ENCODE peak calls at places on chromosomes 7 and 10, in nine cellular contexts. N, E, X, T, M, I, U, P and Z are unnamed samples.

GRCh38 chr10:3806603-3807002 is 21.6 kb upstream of the KLF6 start:
- DNase-seq in X (no peak), P (peak; percentile 80), I (no peak), E (no peak), N (peak; percentile 83), M (no peak), T (no peak), U (peak; percentile 98), Z (peak; percentile 42)

GRCh38 chr10:75303045-75303777 is 67.5 kb upstream of the COMTD1 start:
- DNase-seq in T (no peak), M (no peak), P (no peak), N (no peak), X (no peak), U (no peak), I (no peak), E (no peak), Z (no peak)

GRCh38 chr10:69089638-69090599 is 2.0 kb downstream of the SRGN start:
- DNase-seq in T (peak; percentile 82), E (no peak), X (no peak), M (no peak), P (no peak), U (no peak), I (no peak), N (peak; percentile 63), Z (no peak)

GRCh38 chr10:62266611-62267010 is 2.0 kb downstream of the RTKN2 start:
- DNase-seq in U (no peak), I (no peak), E (no peak), M (no peak), T (no peak), P (no peak), X (no peak), N (peak; percentile 44), Z (no peak)

GRCh38 chr7:106063692-106064091 is 48.4 kb downstream of the SYPL1 start:
- DNase-seq in E (no peak), N (no peak), T (no peak), P (no peak), X (no peak), M (no peak), U (no peak), I (no peak), Z (no peak)

GRCh38 chr10:3552281-3552680 is 232.7 kb downstream of the KLF6 start:
- DNase-seq in X (no peak), M (no peak), U (no peak), P (no peak), I (no peak), E (no peak), T (no peak), N (no peak), Z (no peak)

GRCh38 chr7:155414508-155414907 is 43.4 kb upstream of the EN2 start:
- DNase-seq in X (peak; percentile 53), M (peak; percentile 29), T (no peak), I (no peak), U (no peak), P (no peak), E (no peak), N (no peak), Z (peak; percentile 5)

GRCh38 chr10:90862908-90863514 is 5.2 kb upstream of the HTR7 start:
- DNase-seq in M (no peak), P (peak; percentile 45), X (peak; percentile 47), N (peak; percentile 66), U (peak; percentile 72), I (peak; percentile 43), T (peak; percentile 38), E (peak; percentile 17), Z (peak; percentile 13)

GRCh38 chr7:12802070-12802469 is 114.6 kb downstream of the ARL4A start:
- DNase-seq in I (no peak), E (no peak), M (peak; percentile 42), N (peak; percentile 33), X (no peak), P (peak; percentile 38), U (peak; percentile 1), T (no peak), Z (no peak)

GRCh38 chr10:31928531-31929259 is at the start of gene ARHGAP12:
- DNase-seq in I (peak; percentile 96), T (peak; percentile 86), N (peak; percentile 71), X (peak; percentile 92), E (peak; percentile 95), M (no peak), U (peak; percentile 95), P (peak; percentile 94), Z (peak; percentile 85)

GRCh38 chr7:98276241-98276761 is 5.2 kb upstream of the BRI3 start:
- DNase-seq in E (no peak), N (peak; percentile 65), I (no peak), U (peak; percentile 34), X (no peak), P (peak; percentile 68), T (no peak), M (no peak), Z (no peak)

GRCh38 chr7:825386-825785 is 6.9 kb upstream of the SUN1 start:
- DNase-seq in P (no peak), N (no peak), T (no peak), X (no peak), U (peak; percentile 78), I (no peak), E (no peak), M (no peak), Z (no peak)

GRCh38 chr10:123496996-123497660 is 169.0 kb upstream of the GPR26 start:
- DNase-seq in M (no peak), P (no peak), E (no peak), N (no peak), I (no peak), X (peak; percentile 35), T (no peak), U (no peak), Z (no peak)

GRCh38 chr7:29906200-29907022 is 83.2 kb downstream of the SCRN1 start:
- DNase-seq in U (no peak), M (no peak), T (no peak), X (no peak), P (no peak), N (no peak), I (no peak), E (no peak), Z (no peak)

GRCh38 chr10:101489355-101489754 is 98.7 kb downstream of the POLL start:
- DNase-seq in M (no peak), T (peak; percentile 88), U (peak; percentile 1), X (no peak), I (no peak), P (no peak), N (peak; percentile 39), E (no peak), Z (no peak)

GRCh38 chr10:75974080-75974479 is 542.7 kb downstream of the LRMDA start:
- DNase-seq in T (no peak), X (no peak), U (peak; percentile 16), E (no peak), I (no peak), P (no peak), M (no peak), N (peak; percentile 93), Z (no peak)

GRCh38 chr10:50987934-50988333 is 86.4 kb upstream of the PRKG1 start:
- DNase-seq in E (no peak), N (no peak), U (no peak), M (no peak), P (no peak), T (no peak), I (no peak), X (no peak), Z (no peak)

GRCh38 chr10:103736763-103737162 is 118.6 kb downstream of the SH3PXD2A start:
- DNase-seq in I (peak; percentile 52), P (no peak), N (peak; percentile 46), X (peak; percentile 95), E (peak; percentile 84), U (no peak), T (no peak), M (peak; percentile 77), Z (peak; percentile 60)

GRCh38 chr7:71618281-71618680 is 486.3 kb downstream of the GALNT17 start:
- DNase-seq in E (no peak), N (no peak), M (no peak), I (no peak), U (peak; percentile 32), P (no peak), X (no peak), T (no peak), Z (no peak)

GRCh38 chr7:152683297-152683696 is 7.4 kb upstream of the XRCC2 start:
- DNase-seq in T (no peak), U (no peak), N (no peak), M (no peak), E (no peak), P (no peak), X (peak; percentile 8), I (no peak), Z (no peak)

GRCh38 chr10:22628309-22628708 is 86.1 kb downstream of the PIP4K2A start:
- DNase-seq in P (no peak), N (no peak), T (no peak), E (no peak), X (no peak), U (no peak), M (no peak), I (no peak), Z (no peak)

GRCh38 chr7:129739427-129739826 is 127.9 kb downstream of the NRF1 start:
- DNase-seq in I (no peak), M (no peak), P (peak; percentile 58), T (no peak), E (no peak), N (peak; percentile 84), U (peak; percentile 26), X (no peak), Z (no peak)

GRCh38 chr10:130495116-130495862 is 359.1 kb downstream of the GLRX3 start:
- DNase-seq in T (no peak), I (no peak), P (no peak), X (no peak), E (no peak), M (no peak), N (no peak), U (no peak), Z (no peak)

GRCh38 chr7:158263110-158263963 is 324.3 kb downstream of the PTPRN2 start:
- DNase-seq in X (no peak), N (no peak), P (no peak), U (no peak), M (no peak), I (no peak), E (no peak), T (no peak), Z (no peak)
- H3K27ac ChIP-seq in X (no peak overlapping the region), N (no peak overlapping the region), P (peak overlapping the region; percentile 47), U (no peak overlapping the region), M (no peak overlapping the region), I (no peak overlapping the region), E (no peak overlapping the region), T (no peak overlapping the region), Z (no peak overlapping the region)

GRCh38 chr7:138979988-138980574 is 1.1 kb downstream of the KIAA1549 start:
- DNase-seq in X (no peak), P (no peak), M (no peak), U (peak; percentile 40), N (peak; percentile 34), I (peak; percentile 54), E (peak; percentile 37), T (no peak), Z (no peak)
- TF ChIP-seq EZH2phosphoT487 in X (no peak), P (no peak), M (no peak), U (no peak), N (no peak), I (no peak), E (no peak), T (no peak), Z (no peak)

GRCh38 chr10:63702107-63702506 is 180.9 kb downstream of the REEP3 start:
- DNase-seq in X (no peak), E (no peak), U (no peak), M (no peak), N (no peak), P (no peak), T (no peak), I (no peak), Z (no peak)
- H3K4me1 ChIP-seq in X (peaks cover 15% of the 10 kb centered on the region), E (no peaks in the 10 kb centered on the region), U (peaks cover 38% of the 10 kb centered on the region), M (peaks cover 92% of the 10 kb centered on the region), N (peaks cover 72% of the 10 kb centered on the region), P (peaks cover 11% of the 10 kb centered on the region), T (no peaks in the 10 kb centered on the region), I (peaks cover 55% of the 10 kb centered on the region), Z (peaks cover 45% of the 10 kb centered on the region)

GRCh38 chr7:44981035-44981706 is 2.4 kb upstream of the MYO1G start:
- DNase-seq in T (peak; percentile 45), E (no peak), P (no peak), X (peak; percentile 36), I (peak; percentile 24), M (no peak), N (no peak), U (no peak), Z (no peak)
- H3K27ac ChIP-seq in T (peak overlapping the region; percentile 3), E (no peak overlapping the region), P (no peak overlapping the region), X (no peak overlapping the region), I (no peak overlapping the region), M (no peak overlapping the region), N (no peak overlapping the region), U (peak overlapping the region; percentile 49), Z (peak overlapping the region; percentile 84)